ENCODE peak calls at places on chromosomes 16 and 17, in ten cellular contexts. B, Y, C, H, R, W, N, U, P and L are unnamed samples.

GRCh38 chr17:47720754-47721533 is 12.1 kb upstream of the TBX21 start:
- DNase-seq in P (no peak), R (no peak), B (no peak), U (peak), Y (no peak), W (peak), N (no peak), C (no peak), H (no peak), L (peak)

GRCh38 chr17:51456942-51457341 is 196.6 kb downstream of the UTP18 start:
- DNase-seq in B (no peak), R (peak), C (no peak), Y (no peak), U (no peak), W (no peak), N (no peak), P (no peak), H (no peak), L (no peak)

GRCh38 chr17:29133146-29133713 is 47.0 kb downstream of the MYO18A start:
- DNase-seq in Y (no peak), H (peak), N (no peak), C (no peak), U (no peak), B (peak), W (no peak), P (no peak), R (peak), L (peak)

GRCh38 chr16:81821422-81822128 is 42.5 kb downstream of the PLCG2 start:
- DNase-seq in W (peak), C (no peak), N (no peak), Y (no peak), R (no peak), U (peak), P (no peak), B (no peak), H (no peak), L (no peak)

GRCh38 chr16:53626816-53627215 is 76.8 kb downstream of the RPGRIP1L start:
- DNase-seq in H (no peak), P (no peak), N (no peak), R (no peak), Y (no peak), B (no peak), W (no peak), C (no peak), U (no peak), L (no peak)

GRCh38 chr17:43341705-43342600 is 56.8 kb upstream of the ARL4D start:
- DNase-seq in W (no peak), B (no peak), U (no peak), H (no peak), Y (no peak), R (no peak), N (no peak), C (no peak), P (no peak), L (no peak)

GRCh38 chr17:5422505-5422904 is 2.5 kb downstream of the RPAIN start:
- DNase-seq in Y (no peak), H (no peak), U (no peak), P (no peak), C (no peak), W (no peak), N (no peak), B (no peak), R (peak), L (no peak)

GRCh38 chr16:24054649-24055560 is 201.2 kb upstream of the CACNG3 start:
- DNase-seq in U (no peak), C (no peak), H (no peak), B (no peak), Y (peak), W (no peak), N (no peak), P (no peak), R (no peak), L (no peak)

GRCh38 chr17:82601447-82602000 is 46.7 kb downstream of the WDR45B start:
- DNase-seq in W (no peak), Y (no peak), N (no peak), R (no peak), U (no peak), C (no peak), P (no peak), B (no peak), H (no peak), L (no peak)

GRCh38 chr17:50956409-50956749 is 90.2 kb upstream of the TOB1 start:
- DNase-seq in Y (peak), R (no peak), U (no peak), H (no peak), N (no peak), W (no peak), B (no peak), C (no peak), P (no peak), L (no peak)

GRCh38 chr17:41455236-41455635 is 11.9 kb downstream of the KRT32 start:
- DNase-seq in W (no peak), Y (no peak), U (no peak), C (no peak), P (no peak), N (no peak), B (no peak), H (no peak), R (no peak), L (no peak)

GRCh38 chr17:46003907-46004748 is 5.1 kb downstream of the STH start:
- DNase-seq in W (peak), N (no peak), H (peak), U (peak), R (no peak), C (no peak), P (peak), Y (no peak), B (no peak), L (peak)

GRCh38 chr16:81740163-81740562 is 38.9 kb upstream of the PLCG2 start:
- DNase-seq in B (no peak), N (no peak), Y (no peak), H (no peak), C (no peak), W (peak), P (no peak), R (no peak), U (peak), L (no peak)

GRCh38 chr17:6435051-6435450 is at the start of gene AIPL1:
- DNase-seq in Y (no peak), B (no peak), C (no peak), P (no peak), R (no peak), N (no peak), U (no peak), W (no peak), H (no peak), L (no peak)

GRCh38 chr16:57953857-57954256 is 17.1 kb downstream of the CNGB1 start:
- DNase-seq in P (no peak), R (no peak), Y (no peak), N (no peak), U (no peak), H (no peak), W (no peak), C (no peak), B (no peak), L (no peak)

GRCh38 chr17:17836818-17837379 is at the start of gene SREBF1:
- DNase-seq in H (peak), P (peak), Y (peak), R (peak), U (peak), N (no peak), C (no peak), W (peak), B (no peak), L (peak)

GRCh38 chr16:60304725-60305124 is 1570.6 kb upstream of the GOT2 start:
- DNase-seq in B (no peak), W (no peak), N (no peak), Y (no peak), U (no peak), R (no peak), C (no peak), H (no peak), P (no peak), L (no peak)

GRCh38 chr17:69961488-69962145 is 113.4 kb upstream of the KCNJ16 start:
- DNase-seq in W (peak), Y (no peak), N (no peak), U (no peak), H (peak), C (no peak), R (no peak), B (peak), P (peak), L (no peak)

GRCh38 chr16:80852261-80852872 is 48.0 kb upstream of the CDYL2 start:
- DNase-seq in P (no peak), R (peak), H (no peak), W (peak), Y (no peak), N (no peak), U (peak), C (no peak), B (no peak), L (peak)

GRCh38 chr17:73765824-73766563 is 121.7 kb upstream of the SDK2 start:
- DNase-seq in Y (no peak), C (no peak), R (no peak), B (no peak), P (no peak), H (no peak), U (no peak), N (no peak), W (no peak), L (no peak)

GRCh38 chr16:12612598-12613101 is 191.0 kb downstream of the CPPED1 start:
- DNase-seq in N (no peak), H (no peak), R (peak), Y (no peak), W (peak), B (no peak), C (no peak), P (no peak), U (peak), L (no peak)

GRCh38 chr17:4948997-4949320 is 629 bp upstream of the PFN1 start:
- DNase-seq in W (peak), P (peak), B (peak), N (peak), C (no peak), Y (peak), H (peak), U (peak), R (peak), L (peak)

GRCh38 chr16:24538756-24539294 is 541 bp upstream of the RBBP6 start:
- DNase-seq in N (no peak), C (no peak), Y (no peak), U (no peak), H (no peak), B (no peak), W (no peak), R (no peak), P (peak), L (peak)

GRCh38 chr17:3754458-3755334 is 31.0 kb downstream of the HASPIN start:
- DNase-seq in U (peak), H (no peak), N (peak), R (peak), C (no peak), Y (peak), B (no peak), P (peak), W (peak), L (peak)
- TF ChIP-seq POLR2A in U (peak), H (no peak), N (no peak), R (no peak), C (no peak), Y (no peak), B (no peak), P (no peak), W (peak), L (no peak)

GRCh38 chr17:81385320-81386111 is 9.7 kb upstream of the BAHCC1 start:
- DNase-seq in B (no peak), C (no peak), H (no peak), Y (no peak), W (peak), P (no peak), R (no peak), N (no peak), U (peak), L (no peak)

GRCh38 chr17:81386141-81386645 is 9.1 kb upstream of the BAHCC1 start:
- DNase-seq in P (no peak), R (no peak), C (no peak), B (no peak), Y (no peak), U (no peak), H (no peak), N (no peak), W (peak), L (no peak)

GRCh38 chr17:81387235-81388060 is 7.8 kb upstream of the BAHCC1 start:
- DNase-seq in C (no peak), N (no peak), P (peak), U (peak), R (no peak), Y (no peak), B (peak), H (peak), W (peak), L (peak)

GRCh38 chr17:81388091-81388611 is 7.1 kb upstream of the BAHCC1 start:
- DNase-seq in W (no peak), N (no peak), Y (no peak), R (no peak), C (no peak), P (no peak), H (no peak), U (no peak), B (no peak), L (no peak)

GRCh38 chr17:81386646-81387234 is 8.5 kb upstream of the BAHCC1 start:
- DNase-seq in U (no peak), B (peak), N (no peak), P (peak), Y (no peak), C (no peak), W (peak), H (peak), R (no peak), L (no peak)
- TF ChIP-seq CTCF in U (no peak), B (no peak), N (no peak), P (no peak), Y (no peak), C (no peak), W (no peak), H (no peak), R (no peak), L (no peak)

GRCh38 chr17:44362056-44362355 is 1.6 kb downstream of the FAM171A2 start:
- DNase-seq in H (no peak), Y (no peak), U (no peak), C (no peak), R (no peak), P (no peak), B (no peak), W (no peak), N (no peak), L (no peak)

GRCh38 chr17:44362479-44362963 is 1.1 kb downstream of the FAM171A2 start:
- DNase-seq in H (no peak), U (no peak), W (no peak), R (no peak), B (no peak), Y (no peak), C (no peak), N (peak), P (no peak), L (no peak)

GRCh38 chr17:44362964-44363612 is 565 bp downstream of the FAM171A2 start:
- DNase-seq in H (no peak), B (no peak), U (no peak), R (no peak), C (no peak), N (peak), Y (no peak), P (no peak), W (no peak), L (no peak)

GRCh38 chr17:44361292-44362055 is 2.2 kb downstream of the FAM171A2 start:
- DNase-seq in P (no peak), U (no peak), R (no peak), H (no peak), N (no peak), B (no peak), C (no peak), Y (no peak), W (no peak), L (no peak)

DNA sequence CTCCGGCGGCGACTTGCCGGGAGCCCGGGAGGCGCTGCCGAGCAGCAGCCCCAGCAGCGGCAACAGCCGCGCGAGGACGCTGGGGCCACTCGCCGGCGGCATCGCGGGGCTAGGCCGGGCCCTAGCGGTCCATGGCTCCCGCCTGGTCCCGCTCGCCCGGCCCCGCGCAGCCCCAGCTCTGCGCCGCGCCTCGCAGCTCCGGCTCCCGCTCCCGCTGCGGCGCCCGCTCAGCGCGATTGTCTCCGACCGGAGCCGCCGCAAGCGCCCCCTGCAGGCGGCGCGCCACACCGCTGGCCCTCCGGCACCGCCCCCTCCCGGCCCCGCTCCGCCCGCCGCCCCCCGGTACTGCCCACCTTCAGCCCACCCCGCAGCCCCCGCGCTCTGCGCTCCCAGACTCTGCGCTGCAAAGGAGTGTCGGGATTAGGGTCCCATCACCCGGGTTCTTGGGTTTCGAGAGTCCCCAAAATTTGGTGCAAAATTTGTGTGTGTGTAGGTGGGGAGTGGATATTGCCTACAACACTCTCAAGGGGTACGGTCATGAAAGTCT is at the start of gene FAM171A2:
- DNase-seq in B (no peak), W (peak), P (peak), R (peak), Y (no peak), N (peak), U (no peak), C (no peak), H (peak), L (no peak)
- TF ChIP-seq POLR2A in B (no peak), W (no peak), P (no peak), R (peak), Y (no peak), N (no peak), U (no peak), C (no peak), H (no peak), L (peak)

GRCh38 chr16:5422047-5422446 is 324.5 kb upstream of the EEF2KMT start:
- DNase-seq in Y (no peak), W (no peak), N (no peak), B (no peak), P (no peak), R (no peak), U (no peak), C (no peak), H (no peak), L (no peak)
- TF ChIP-seq CTCF in Y (no peak), W (no peak), N (no peak), B (no peak), P (no peak), R (no peak), U (no peak), C (no peak), H (no peak), L (no peak)

GRCh38 chr17:78715000-78715771 is 66.9 kb downstream of the CYTH1 start:
- DNase-seq in N (no peak), B (no peak), C (no peak), W (no peak), H (no peak), R (no peak), Y (no peak), U (no peak), P (peak), L (no peak)

GRCh38 chr17:78717431-78717980 is 64.6 kb downstream of the CYTH1 start:
- DNase-seq in R (peak), Y (no peak), C (no peak), U (no peak), W (peak), B (no peak), H (no peak), P (no peak), N (no peak), L (peak)

GRCh38 chr17:78716292-78716691 is 65.8 kb downstream of the CYTH1 start:
- DNase-seq in Y (no peak), N (no peak), U (no peak), W (no peak), B (no peak), C (no peak), P (no peak), H (no peak), R (no peak), L (no peak)

GRCh38 chr17:78715876-78716275 is 66.2 kb downstream of the CYTH1 start:
- DNase-seq in P (no peak), H (no peak), U (no peak), W (no peak), Y (no peak), B (no peak), R (no peak), N (no peak), C (no peak), L (no peak)

GRCh38 chr17:78716814-78717393 is 65.2 kb downstream of the CYTH1 start:
- DNase-seq in C (no peak), W (peak), N (peak), B (peak), P (peak), H (peak), R (peak), U (peak), Y (peak), L (peak)
- TF ChIP-seq POLR2A in C (no peak), W (no peak), N (no peak), B (no peak), P (no peak), H (no peak), R (no peak), U (no peak), Y (no peak), L (no peak)

DNA sequence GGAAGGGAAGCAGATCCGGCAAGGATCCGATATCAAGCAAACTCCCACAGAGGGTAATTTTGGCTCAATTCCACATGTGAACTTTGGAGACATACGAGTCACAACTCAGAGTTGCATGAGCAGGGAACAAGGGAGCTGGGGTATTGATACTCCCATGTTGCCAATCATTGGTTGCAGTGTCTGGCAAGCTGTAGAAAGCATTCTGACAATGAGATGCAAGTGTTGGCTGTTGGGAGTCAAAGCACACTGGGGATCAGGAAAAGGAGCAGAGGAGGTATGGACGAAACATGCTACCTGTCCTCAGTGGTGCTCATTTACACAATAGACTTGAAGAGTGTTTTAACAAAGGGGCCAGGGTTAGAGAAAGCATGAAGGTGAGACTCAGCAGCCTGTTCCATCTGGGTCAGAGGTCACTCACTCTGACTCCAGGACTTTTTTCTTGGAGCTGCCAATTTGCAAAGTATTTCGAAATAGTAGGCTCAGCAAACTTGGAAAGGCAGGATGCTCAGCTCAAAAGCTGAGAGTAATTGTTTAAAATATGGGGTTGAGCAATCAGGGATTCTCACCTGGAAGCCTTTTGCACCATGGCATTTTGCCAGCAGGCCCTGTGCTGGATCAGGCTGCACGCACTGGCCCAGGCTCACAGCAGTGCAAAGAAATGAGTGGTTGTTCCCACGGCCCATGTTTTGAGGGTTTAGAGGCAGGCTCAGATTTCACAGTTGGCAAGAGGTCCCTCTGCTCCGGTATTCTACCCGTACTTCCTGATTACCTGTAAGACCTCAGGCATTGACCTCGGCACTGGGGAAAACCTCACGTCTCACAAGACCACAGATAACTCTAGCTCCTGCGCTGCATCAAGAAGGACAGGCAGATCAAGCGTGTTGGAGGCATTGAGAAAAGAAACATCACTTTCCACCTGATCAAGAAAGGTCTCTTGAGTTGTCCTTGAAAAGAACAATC is 17.6 kb upstream of the NKD1 start:
- DNase-seq in W (no peak), C (no peak), B (no peak), P (peak), Y (peak), N (no peak), U (no peak), H (peak), R (no peak), L (no peak)
- TF ChIP-seq CTCF in W (no peak), C (no peak), B (no peak), P (no peak), Y (no peak), N (no peak), U (no peak), H (no peak), R (no peak), L (no peak)